ENCODE peak calls at places on chromosomes 11 and 22, in seven cellular contexts. X is foreskin fibroblast; D is stimulated activated CD4-positive, alpha-beta T cell treated with anti-CD3 and anti-CD28 coated beads, Interleukin-4, amount 100 ng/mL, for 1 hour; I is sciatic nerve; A is nucleus accumbens; B is endothelial cell of umbilical vein; G is MV-4-11. R is an unnamed sample.

GRCh38 chr11:114060402-114061052 is 1.0 kb downstream of the ZBTB16 start:
- DNase-seq in I (no peak), B (peak; percentile 58), G (no peak), A (peak; percentile 48), D (no peak), X (peak; percentile 25), R (peak; percentile 37)

GRCh38 chr11:127996825-127997224 is 590.5 kb downstream of the ETS1 start:
- DNase-seq in X (peak; percentile 14), B (no peak), G (no peak), A (no peak), I (no peak), D (no peak), R (no peak)

GRCh38 chr11:6640985-6641701 is 14.5 kb downstream of the DCHS1 start:
- DNase-seq in B (no peak), G (no peak), A (no peak), D (no peak), X (no peak), I (no peak), R (no peak)

GRCh38 chr11:1565173-1565903 is 6.7 kb downstream of the DUSP8 start:
- DNase-seq in I (peak; percentile 63), X (no peak), G (no peak), A (no peak), B (no peak), D (no peak), R (no peak)

GRCh38 chr11:42958635-42959034 is 353.2 kb upstream of the API5 start:
- DNase-seq in I (no peak), D (no peak), X (no peak), B (no peak), A (no peak), G (no peak), R (no peak)

GRCh38 chr11:44306469-44307244 is 3.3 kb downstream of the ALX4 start:
- DNase-seq in I (no peak), G (no peak), D (no peak), B (no peak), X (no peak), A (no peak), R (no peak)

GRCh38 chr11:45304111-45304991 is 18.2 kb upstream of the SYT13 start:
- DNase-seq in X (no peak), D (no peak), B (no peak), I (no peak), A (no peak), G (no peak), R (no peak)

GRCh38 chr11:123775274-123775673 is 21.0 kb upstream of the OR6X1 start:
- DNase-seq in A (no peak), B (no peak), I (no peak), D (no peak), G (no peak), X (no peak), R (no peak)

GRCh38 chr11:20038969-20039368 is 121.3 kb downstream of the DBX1 start:
- DNase-seq in D (no peak), B (no peak), X (no peak), A (no peak), I (no peak), G (no peak), R (no peak)

GRCh38 chr22:21778705-21779363 is 43.2 kb upstream of the YPEL1 start:
- DNase-seq in A (no peak), B (no peak), X (peak; percentile 41), D (no peak), G (peak; percentile 73), I (no peak), R (no peak)

GRCh38 chr11:77259681-77260080 is 41.8 kb downstream of the GDPD4 start:
- DNase-seq in B (no peak), A (no peak), X (peak; percentile 36), D (no peak), G (no peak), I (no peak), R (no peak)

GRCh38 chr11:83272627-83273026 is 13.5 kb downstream of the CCDC90B start:
- DNase-seq in A (no peak), G (no peak), B (no peak), X (peak; percentile 47), D (no peak), I (no peak), R (no peak)

GRCh38 chr22:42163515-42163914 is 32.9 kb upstream of the CYP2D6 start:
- DNase-seq in B (no peak), A (no peak), G (no peak), D (no peak), X (no peak), I (no peak), R (no peak)

GRCh38 chr11:44564198-44564597 is 1.3 kb upstream of the CD82 start:
- DNase-seq in I (no peak), B (no peak), A (no peak), D (no peak), G (no peak), X (no peak), R (no peak)

GRCh38 chr11:57230797-57231538 is 6.1 kb downstream of the APLNR start:
- DNase-seq in X (no peak), B (no peak), A (no peak), D (no peak), I (no peak), G (no peak), R (no peak)

GRCh38 chr11:108111126-108111525 is 10.2 kb upstream of the ACAT1 start:
- DNase-seq in X (no peak), I (no peak), D (no peak), G (no peak), B (no peak), A (no peak), R (no peak)

GRCh38 chr11:80383655-80384054 is 942.8 kb upstream of the TENM4 start:
- DNase-seq in A (no peak), I (no peak), X (no peak), G (no peak), D (no peak), B (no peak), R (no peak)

GRCh38 chr11:111405551-111405950 is 26.5 kb upstream of the POU2AF1 start:
- DNase-seq in A (no peak), G (no peak), X (no peak), D (no peak), B (no peak), I (no peak), R (no peak)

GRCh38 chr11:23897453-23898289 is 599.2 kb upstream of the LUZP2 start:
- DNase-seq in G (no peak), I (no peak), X (peak; percentile 80), A (no peak), B (no peak), D (no peak), R (no peak)

GRCh38 chr11:1341928-1342524 is 32.6 kb upstream of the TOLLIP start:
- DNase-seq in D (no peak), B (no peak), X (peak; percentile 19), A (no peak), I (no peak), G (peak; percentile 7), R (no peak)

GRCh38 chr11:892106-892505 is 18.5 kb downstream of the CHID1 start:
- DNase-seq in X (no peak), D (no peak), B (no peak), I (no peak), A (no peak), G (no peak), R (no peak)

GRCh38 chr22:37313376-37314314 is 31.3 kb downstream of the CYTH4 start:
- DNase-seq in B (no peak), A (no peak), G (no peak), D (no peak), X (no peak), I (no peak), R (no peak)

GRCh38 chr11:60874421-60875365 is 7.4 kb downstream of the ZP1 start:
- DNase-seq in A (no peak), X (no peak), I (peak; percentile 60), D (no peak), B (no peak), G (no peak), R (no peak)

GRCh38 chr22:27504854-27505253 is 296.7 kb downstream of the MN1 start:
- DNase-seq in X (no peak), B (no peak), G (no peak), D (no peak), A (no peak), I (no peak), R (no peak)

GRCh38 chr11:68370211-68371111 is 58.1 kb downstream of the LRP5 start:
- DNase-seq in G (peak; percentile 92), X (no peak), B (no peak), D (no peak), A (no peak), I (no peak), R (no peak)

GRCh38 chr11:133906746-133907145 is 50.0 kb downstream of the IGSF9B start:
- DNase-seq in D (no peak), I (peak; percentile 48), A (no peak), X (no peak), B (no peak), G (no peak), R (no peak)

GRCh38 chr22:40982482-40983385 is 31.6 kb downstream of the RBX1 start:
- DNase-seq in X (no peak), A (no peak), I (no peak), G (peak; percentile 65), B (no peak), D (no peak), R (no peak)

GRCh38 chr11:109123811-109124787 is 297.9 kb upstream of the C11orf87 start:
- DNase-seq in X (peak; percentile 2), D (no peak), G (no peak), I (no peak), A (no peak), B (no peak), R (no peak)